ENCODE peak calls at places on chromosomes 11 and 22, in four cellular contexts. F is type B pancreatic cell, D is H9, X is mucosa of descending colon. K is an unnamed sample.

GRCh38 chr11:34349882-34350281 is 7.9 kb downstream of the ABTB2 start:
- DNase-seq in F (no peak), D (peak), X (no peak), K (no peak)

GRCh38 chr22:24526191-24526590 is 28.7 kb downstream of the GUCD1 start:
- DNase-seq in F (no peak), D (no peak), X (no peak), K (no peak)

GRCh38 chr22:29994027-29994715 is 86.1 kb upstream of the HORMAD2 start:
- DNase-seq in F (no peak), D (no peak), X (no peak), K (peak)

GRCh38 chr11:106306942-106307341 is 229.5 kb downstream of the AASDHPPT start:
- DNase-seq in F (no peak), D (no peak), X (no peak), K (no peak)

GRCh38 chr11:114273890-114274635 is 22.1 kb upstream of the NNMT start:
- DNase-seq in F (peak), D (no peak), X (no peak), K (no peak)

GRCh38 chr11:42315267-42315666 is 855.8 kb upstream of the LRRC4C start:
- DNase-seq in F (no peak), D (no peak), X (no peak), K (peak)

GRCh38 chr22:33314316-33314715 is 256.1 kb upstream of the SYN3 start:
- DNase-seq in F (no peak), D (no peak), X (no peak), K (no peak)

GRCh38 chr11:28144808-28145207 is 36.6 kb downstream of the METTL15 start:
- DNase-seq in F (no peak), D (no peak), X (no peak), K (no peak)

GRCh38 chr11:116871248-116871647 is 33.8 kb upstream of the APOA1 start:
- DNase-seq in F (no peak), D (no peak), X (no peak), K (peak)

GRCh38 chr11:2885676-2886081 is at the start of gene CDKN1C:
- DNase-seq in F (peak), D (peak), X (peak), K (peak)

GRCh38 chr11:75103380-75104026 is 6.8 kb upstream of the OR2AT4 start:
- DNase-seq in F (no peak), D (no peak), X (no peak), K (peak)

GRCh38 chr11:17563248-17563647 is 16.2 kb downstream of the OTOG start:
- DNase-seq in F (peak), D (peak), X (no peak), K (peak)

GRCh38 chr11:126997196-126997595 is 3.4 kb downstream of the KIRREL3 start:
- DNase-seq in F (no peak), D (no peak), X (no peak), K (no peak)

GRCh38 chr11:93922830-93923229 is 72.4 kb upstream of the VSTM5 start:
- DNase-seq in F (no peak), D (no peak), X (no peak), K (no peak)

GRCh38 chr11:93917673-93918072 is 67.3 kb upstream of the VSTM5 start:
- DNase-seq in F (no peak), D (no peak), X (no peak), K (no peak)

GRCh38 chr11:93921695-93922468 is 71.5 kb upstream of the VSTM5 start:
- DNase-seq in F (no peak), D (peak), X (no peak), K (peak)
- TF ChIP-seq CTCF in F (peak), D (peak), X (no peak), K (peak)

DNA sequence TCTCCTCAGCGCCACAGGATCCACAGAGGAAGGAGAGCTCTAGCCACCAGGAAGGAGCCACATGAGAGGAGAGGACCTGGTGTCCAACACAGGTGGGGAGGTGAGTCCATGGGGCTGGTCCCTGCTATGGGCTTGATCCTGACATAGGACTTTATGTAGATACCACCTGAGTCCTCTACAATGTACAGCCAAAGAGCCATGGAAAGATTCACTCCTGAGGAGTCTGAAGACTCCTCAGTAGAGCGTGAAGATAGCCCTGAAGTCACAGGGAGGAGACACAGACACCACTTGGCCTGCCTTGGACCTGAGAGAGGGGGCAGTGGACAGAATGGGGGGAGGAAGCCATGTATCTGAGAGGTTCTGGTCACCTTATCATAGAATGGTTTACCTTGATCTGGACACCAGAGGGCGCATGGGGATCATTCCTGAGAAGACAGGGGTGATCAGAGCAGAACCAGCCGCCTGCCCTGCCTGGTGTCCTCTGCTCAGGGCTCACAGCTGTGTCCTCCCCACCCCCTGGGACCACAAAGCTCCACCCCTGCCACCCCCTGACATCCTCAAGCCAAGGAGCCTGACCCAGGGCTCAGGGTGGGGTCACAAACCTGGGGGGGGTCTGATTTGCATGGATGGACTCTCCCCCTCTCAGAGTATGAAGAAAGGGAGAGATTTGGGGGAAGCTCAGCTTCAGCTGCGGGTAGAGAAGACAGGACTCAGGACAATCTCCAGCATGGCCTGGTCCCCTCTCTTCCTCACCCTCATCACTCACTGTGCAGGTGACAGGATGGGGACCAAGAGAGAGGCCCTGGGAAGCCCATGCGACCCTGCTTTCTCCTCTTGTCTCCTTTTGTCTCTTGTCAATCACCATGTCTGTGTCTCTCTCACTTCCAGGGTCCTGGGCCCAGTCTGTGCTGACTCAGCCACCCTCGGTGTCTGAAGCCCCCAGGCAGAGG is 77.0 kb downstream of the ZNF280B start:
- DNase-seq in F (no peak), D (peak), X (peak), K (peak)
- TF ChIP-seq CTCF in F (peak), D (peak), X (peak), K (peak)

GRCh38 chr11:110092577-110093406 is at the start of gene ZC3H12C:
- DNase-seq in F (peak), D (peak), X (peak), K (peak)
- TF ChIP-seq CTCF in F (peak), D (peak), X (peak), K (peak)

GRCh38 chr22:19632671-19633148 is 81.6 kb upstream of the SEPTIN5 start:
- DNase-seq in F (no peak), D (peak), X (no peak), K (no peak)

GRCh38 chr22:19629720-19630419 is 84.4 kb upstream of the SEPTIN5 start:
- DNase-seq in F (peak), D (peak), X (peak), K (peak)

GRCh38 chr22:19630614-19631013 is 83.7 kb upstream of the SEPTIN5 start:
- DNase-seq in F (no peak), D (no peak), X (no peak), K (no peak)

GRCh38 chr22:19634206-19634536 is 80.1 kb upstream of the SEPTIN5 start:
- DNase-seq in F (no peak), D (no peak), X (no peak), K (no peak)

GRCh38 chr22:19631899-19632670 is 82.2 kb upstream of the SEPTIN5 start:
- DNase-seq in F (no peak), D (peak), X (no peak), K (peak)
- TF ChIP-seq CTCF in F (peak), D (peak), X (no peak), K (peak)

K was measured in RWPE1.